ENCODE peak calls at places on chromosomes 12 and 14, in ten cellular contexts. E is B cell, X is WERI-Rb-1, L is NCI-H345, H is heart right ventricle, O is SW 1271, I is memory B cell, A is thoracic aorta, C is tibial artery, M is GM04504. W is an unnamed sample.

GRCh38 chr12:64395739-64396138 is 5.2 kb upstream of the C12orf56 start:
- DNase-seq in E (no peak), X (no peak), L (no peak), H (no peak), O (no peak), I (no peak), A (no peak), C (no peak), M (no peak), W (no peak)

GRCh38 chr12:131682511-131682895 is 28.4 kb upstream of the SFSWAP start:
- DNase-seq in E (no peak), X (no peak), L (no peak), H (no peak), O (no peak), I (no peak), A (no peak), C (no peak), M (no peak), W (no peak)

GRCh38 chr14:64212666-64213065 is 81.5 kb downstream of the ESR2 start:
- DNase-seq in E (no peak), X (no peak), L (no peak), H (no peak), O (no peak), I (no peak), A (no peak), C (no peak), M (no peak), W (no peak)

GRCh38 chr12:12221560-12221959 is 45.3 kb downstream of the LRP6 start:
- DNase-seq in E (no peak), X (no peak), L (no peak), H (no peak), O (no peak), I (no peak), A (no peak), C (no peak), M (no peak), W (no peak)

GRCh38 chr14:59679872-59680271 is 103.3 kb upstream of the CCDC175 start:
- DNase-seq in E (no peak), X (no peak), L (peak; percentile 64), H (no peak), O (no peak), I (no peak), A (peak; percentile 75), C (peak; percentile 74), M (no peak), W (no peak)

GRCh38 chr14:50832935-50833607 is 2.1 kb upstream of the NIN start:
- DNase-seq in E (no peak), X (no peak), L (no peak), H (no peak), O (no peak), I (no peak), A (no peak), C (no peak), M (no peak), W (no peak)

GRCh38 chr12:27592548-27592947 is 68.5 kb downstream of the PPFIBP1 start:
- DNase-seq in E (no peak), X (no peak), L (no peak), H (peak; percentile 68), O (peak; percentile 63), I (no peak), A (peak; percentile 64), C (no peak), M (no peak), W (no peak)

GRCh38 chr14:65938738-65939137 is 526.2 kb downstream of the FUT8 start:
- DNase-seq in E (no peak), X (no peak), L (no peak), H (no peak), O (no peak), I (no peak), A (no peak), C (no peak), M (no peak), W (no peak)

GRCh38 chr12:6953417-6954315 is 2.5 kb downstream of the PTPN6 start:
- DNase-seq in E (peak; percentile 81), X (no peak), L (no peak), H (peak; percentile 79), O (no peak), I (peak; percentile 72), A (no peak), C (no peak), M (no peak), W (no peak)

GRCh38 chr12:99067171-99067785 is 422.2 kb downstream of the APAF1 start:
- DNase-seq in E (no peak), X (no peak), L (no peak), H (no peak), O (no peak), I (no peak), A (no peak), C (no peak), M (no peak), W (no peak)

GRCh38 chr12:124278389-124279101 is 16.3 kb upstream of the RFLNA start:
- DNase-seq in E (no peak), X (no peak), L (no peak), H (no peak), O (no peak), I (no peak), A (no peak), C (no peak), M (no peak), W (no peak)

GRCh38 chr14:102352213-102352612 is 10.5 kb downstream of the CINP start:
- DNase-seq in E (no peak), X (no peak), L (no peak), H (no peak), O (no peak), I (no peak), A (no peak), C (no peak), M (no peak), W (no peak)

GRCh38 chr14:26729851-26730250 is 132.0 kb upstream of the NOVA1 start:
- DNase-seq in E (no peak), X (no peak), L (no peak), H (no peak), O (no peak), I (no peak), A (no peak), C (no peak), M (no peak), W (peak; percentile 59)

GRCh38 chr12:116406529-116406928 is 129.0 kb upstream of the MED13L start:
- DNase-seq in E (no peak), X (no peak), L (peak; percentile 46), H (peak; percentile 84), O (peak; percentile 52), I (no peak), A (peak; percentile 86), C (peak; percentile 99), M (peak; percentile 97), W (no peak)